ENCODE peak calls at places on chromosome 18, in five cellular contexts. V is Caco-2, X is neural progenitor cell, G is retinal pigment epithelial cell, T is gastrocnemius medialis. O is an unnamed sample.

GRCh38 chr18:72410399-72410798 is 133.7 kb downstream of the CBLN2 start:
- DNase-seq in V (no peak), G (no peak), X (no peak), T (no peak), O (no peak)

GRCh38 chr18:51196116-51196810 is 1.2 kb downstream of the MEX3C start:
- DNase-seq in X (peak; percentile 21), V (no peak), G (no peak), T (peak; percentile 38), O (no peak)

GRCh38 chr18:48991299-48992055 is 40.7 kb upstream of the SMAD7 start:
- DNase-seq in T (no peak), V (no peak), X (no peak), G (no peak), O (no peak)

GRCh38 chr18:24672165-24672950 is 211.9 kb downstream of the HRH4 start:
- DNase-seq in V (no peak), T (no peak), X (no peak), G (no peak), O (no peak)

GRCh38 chr18:33051397-33051796 is 278.6 kb upstream of the KLHL14 start:
- DNase-seq in G (no peak), X (no peak), T (no peak), V (no peak), O (peak; percentile 11)

GRCh38 chr18:22152093-22152492 is 17.3 kb upstream of the GATA6 start:
- DNase-seq in V (peak; percentile 40), G (no peak), X (no peak), T (no peak), O (no peak)

GRCh38 chr18:22694954-22695353 is 238.2 kb upstream of the RBBP8 start:
- DNase-seq in G (peak; percentile 93), X (no peak), V (no peak), T (peak; percentile 17), O (no peak)

GRCh38 chr18:67520276-67521035 is 3.9 kb upstream of the DSEL start:
- DNase-seq in V (no peak), G (no peak), X (no peak), T (peak; percentile 36), O (no peak)

GRCh38 chr18:8791171-8791651 is 85.9 kb downstream of the MTCL1 start:
- DNase-seq in G (no peak), T (no peak), V (no peak), X (no peak), O (no peak)

GRCh38 chr18:45107425-45107824 is 426.7 kb downstream of the SETBP1 start:
- DNase-seq in T (no peak), V (no peak), X (no peak), G (no peak), O (no peak)

GRCh38 chr18:26649193-26649543 is 100.8 kb upstream of the KCTD1 start:
- DNase-seq in T (no peak), X (no peak), G (no peak), V (no peak), O (no peak)

GRCh38 chr18:78414302-78414701 is 565.3 kb upstream of the SALL3 start:
- DNase-seq in G (no peak), T (no peak), X (no peak), V (no peak), O (no peak)

GRCh38 chr18:23593720-23594119 is 7.4 kb upstream of the NPC1 start:
- DNase-seq in T (no peak), G (no peak), X (no peak), V (no peak), O (no peak)

GRCh38 chr18:7303306-7303705 is 72.4 kb downstream of the LRRC30 start:
- DNase-seq in V (no peak), G (no peak), X (no peak), T (no peak), O (no peak)

GRCh38 chr18:42977982-42978595 is 137.4 kb downstream of the RIT2 start:
- DNase-seq in T (no peak), G (no peak), X (peak; percentile 43), V (no peak), O (no peak)

GRCh38 chr18:10476430-10476829 is 22.0 kb downstream of the APCDD1 start:
- DNase-seq in G (no peak), X (no peak), V (no peak), T (no peak), O (no peak)

GRCh38 chr18:9613550-9614400 is 584 bp downstream of the PPP4R1 start:
- DNase-seq in X (peak; percentile 76), T (peak; percentile 26), V (peak; percentile 84), G (no peak), O (no peak)

GRCh38 chr18:76454429-76454828 is 40.6 kb downstream of the ZNF516 start:
- DNase-seq in T (no peak), X (no peak), V (no peak), G (no peak), O (no peak)

GRCh38 chr18:2923464-2923863 is 76.7 kb downstream of the EMILIN2 start:
- DNase-seq in G (no peak), V (no peak), T (no peak), X (no peak), O (no peak)

GRCh38 chr18:67600781-67601180 is 84.3 kb upstream of the DSEL start:
- DNase-seq in T (no peak), V (no peak), G (no peak), X (no peak), O (no peak)

GRCh38 chr18:43139288-43139946 is 23.9 kb upstream of the RIT2 start:
- DNase-seq in T (no peak), X (no peak), V (no peak), G (no peak), O (no peak)

GRCh38 chr18:42929857-42930256 is 185.6 kb downstream of the RIT2 start:
- DNase-seq in X (no peak), T (no peak), G (peak; percentile 80), V (no peak), O (no peak)

GRCh38 chr18:56789889-56790180 is 138.7 kb downstream of the WDR7 start:
- DNase-seq in V (no peak), X (no peak), T (no peak), G (no peak), O (no peak)
- TF ChIP-seq CTCF in V (no peak), X (no peak), T (no peak), G (no peak), O (no peak)

DNA sequence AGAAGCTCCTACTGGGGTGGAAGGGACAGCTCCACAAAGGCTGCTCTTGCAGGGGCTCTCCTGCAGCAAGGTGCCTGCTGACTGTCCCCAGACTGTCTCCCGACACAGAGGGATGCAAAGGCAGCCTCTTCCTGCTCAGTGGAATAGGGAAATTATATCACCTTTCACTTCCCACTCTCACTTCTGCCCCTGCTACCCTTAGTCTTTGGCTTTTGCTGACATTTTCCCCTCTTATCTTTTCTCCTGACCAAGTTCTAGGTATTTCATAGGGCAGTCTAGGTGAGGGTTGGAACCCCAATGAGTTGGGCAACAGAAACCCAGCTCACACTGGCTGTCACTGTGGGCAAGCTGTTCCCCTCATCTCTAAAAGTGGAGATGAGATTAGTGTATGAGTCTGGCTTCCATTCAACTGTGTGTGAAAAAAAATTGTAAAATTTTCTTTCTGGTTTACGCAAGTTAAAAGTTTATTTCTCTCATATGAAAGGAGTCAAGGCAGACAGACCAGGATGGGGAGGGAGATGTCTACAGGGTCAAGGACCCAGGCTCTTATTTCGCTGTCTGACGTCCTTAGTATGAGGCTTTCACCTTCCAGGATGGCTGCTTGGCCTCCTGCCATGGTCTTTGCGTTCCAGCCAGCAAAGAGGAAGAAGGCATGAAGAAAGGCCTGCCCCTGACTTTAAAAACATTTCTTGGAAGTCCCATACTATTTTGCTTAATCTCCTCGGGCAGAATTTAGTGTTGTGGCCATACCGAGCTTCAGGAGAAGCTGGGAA is 7.5 kb upstream of the MOCOS start:
- DNase-seq in V (no peak), T (peak; percentile 38), X (no peak), G (peak; percentile 57), O (peak; percentile 31)
- H3K4me3 ChIP-seq in V (no peak overlapping the region), T (no peak overlapping the region), X (no peak overlapping the region), G (no peak overlapping the region), O (no peak overlapping the region)

DNA sequence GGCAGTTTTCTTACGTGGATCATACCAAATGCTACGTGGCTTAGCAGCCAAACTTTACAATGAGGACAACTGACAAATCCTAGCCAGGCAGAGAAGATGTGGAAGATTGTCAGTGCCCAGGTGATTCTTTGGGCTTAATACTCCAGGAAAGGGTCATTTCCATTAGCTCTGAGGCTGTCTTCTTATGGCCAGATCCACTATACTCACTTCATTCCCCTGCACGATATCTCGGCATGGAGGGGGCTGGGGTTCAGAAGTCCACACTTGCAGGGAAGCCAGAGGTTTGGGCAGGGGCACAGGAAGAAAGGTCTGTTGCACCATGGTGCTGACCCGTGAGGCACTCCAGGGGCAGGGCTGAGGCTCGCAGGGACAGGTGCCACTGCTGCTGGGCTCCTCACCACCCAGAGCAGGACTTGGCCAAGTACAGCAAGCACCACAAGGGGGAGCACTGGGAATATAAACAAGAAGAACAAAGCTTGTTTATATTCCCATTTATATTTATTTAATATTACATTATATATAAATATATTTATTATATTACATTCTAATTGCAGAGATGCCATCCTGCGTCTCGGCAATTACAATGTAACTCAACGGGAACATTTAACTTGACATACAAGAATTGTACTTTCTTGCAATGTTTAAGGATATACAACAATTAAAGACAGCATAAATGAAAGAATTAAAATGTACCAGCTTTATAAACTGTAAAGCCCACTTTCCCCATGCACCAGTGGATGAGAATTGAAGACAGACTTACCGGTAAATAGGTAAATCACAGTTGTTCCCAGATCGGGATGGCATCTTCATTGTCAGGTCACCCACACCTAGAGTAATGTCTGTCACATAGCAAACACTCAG is 27.2 kb downstream of the CLUL1 start:
- DNase-seq in G (peak; percentile 21), X (peak; percentile 80), T (peak; percentile 18), V (peak; percentile 79), O (peak; percentile 55)
- TF ChIP-seq CTCF in G (peak; percentile 80), X (peak; percentile 75), T (peak; percentile 50), V (peak; percentile 68), O (peak; percentile 77)

DNA sequence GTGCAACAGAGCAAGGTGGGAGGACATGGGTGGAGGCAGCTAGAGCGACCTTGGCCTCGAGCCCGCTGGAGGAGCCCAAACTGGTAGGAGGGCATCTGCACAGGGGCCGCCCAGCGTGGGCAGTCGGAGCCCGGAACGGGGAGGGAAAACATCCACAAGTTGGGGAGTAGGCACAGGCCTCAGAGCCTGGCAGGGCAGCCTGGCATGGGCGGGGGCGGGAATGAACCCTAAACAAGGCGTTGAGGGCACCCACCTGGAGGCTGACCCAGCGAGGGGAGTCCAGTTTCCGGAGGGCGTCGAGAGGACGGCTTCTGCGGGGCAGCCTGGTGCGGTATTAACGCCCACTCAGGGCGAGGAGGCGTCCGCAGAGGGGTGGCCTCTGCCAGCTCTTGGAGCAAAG is 129.9 kb downstream of the L3MBTL4 start:
- DNase-seq in T (no peak), X (no peak), G (no peak), V (no peak), O (no peak)
- H3K4me3 ChIP-seq in T (no peak overlapping the region), X (no peak overlapping the region), G (no peak overlapping the region), V (no peak overlapping the region), O (no peak overlapping the region)

O was measured in LNCaP clone FGC.